ENCODE peak calls at places on chromosomes 4 and X, in ten cellular contexts. I is mammary epithelial cell; J is hypothalamus; X is activated T-cell treated with anti-CD3 and anti-CD28 coated beads, Interleukin-2, amount 50 U/mL, for 4 hours; B is kidney glomerular epithelial cell; Y is iPS-NIHi11; H is H7; L is Calu3; R is C1 segment of cervical spinal cord; V is GM23248. S is an unnamed sample.

GRCh38 chr4:160283081-160283480 is 1180.2 kb downstream of the RAPGEF2 start:
- DNase-seq in V (no peak), H (no peak), Y (no peak), R (no peak), I (no peak), L (no peak), B (no peak), J (no peak), X (no peak), S (no peak)

GRCh38 chr4:37908488-37909343 is 17.8 kb downstream of the TBC1D1 start:
- DNase-seq in V (peak), H (no peak), J (no peak), R (no peak), B (peak), X (no peak), I (peak), L (no peak), Y (no peak), S (peak)

GRCh38 chr4:153573221-153573620 is 107.1 kb downstream of the TMEM131L start:
- DNase-seq in H (no peak), L (no peak), R (no peak), X (no peak), J (no peak), B (no peak), V (no peak), Y (no peak), I (no peak), S (no peak)

GRCh38 chrX:155645180-155645579 is 32.4 kb upstream of the TMLHE start:
- DNase-seq in B (no peak), R (no peak), H (no peak), I (no peak), V (no peak), J (no peak), X (no peak), L (no peak), Y (no peak), S (no peak)

GRCh38 chrX:72304877-72305276 is 837 bp downstream of the CITED1 start:
- DNase-seq in X (no peak), V (peak), L (no peak), Y (no peak), J (no peak), I (no peak), H (peak), B (no peak), R (no peak), S (no peak)

GRCh38 chr4:52106701-52107100 is 55.6 kb downstream of the SPATA18 start:
- DNase-seq in H (no peak), I (no peak), B (no peak), J (no peak), X (no peak), V (peak), R (no peak), L (no peak), Y (no peak), S (no peak)

GRCh38 chr4:2761035-2761923 is 5.1 kb upstream of the TNIP2 start:
- DNase-seq in I (no peak), R (no peak), X (no peak), L (peak), H (peak), V (no peak), Y (no peak), J (no peak), B (no peak), S (peak)

GRCh38 chr4:126701756-126702155 is 931.0 kb upstream of the INTU start:
- DNase-seq in V (peak), B (no peak), I (peak), J (no peak), H (no peak), L (no peak), X (no peak), Y (no peak), R (peak), S (no peak)

GRCh38 chr4:153789741-153790651 is 1.1 kb upstream of the SFRP2 start:
- DNase-seq in J (no peak), X (no peak), L (no peak), H (peak), I (no peak), B (no peak), V (peak), Y (peak), R (no peak), S (no peak)

GRCh38 chr4:118033148-118034060 is 882 bp upstream of the NDST3 start:
- DNase-seq in L (peak), B (peak), V (peak), H (peak), Y (peak), X (no peak), J (peak), I (peak), R (peak), S (peak)

GRCh38 chr4:156775803-156776202 is 195.8 kb downstream of the PDGFC start:
- DNase-seq in R (no peak), J (no peak), H (no peak), Y (no peak), V (peak), I (no peak), B (no peak), X (no peak), L (no peak), S (no peak)

GRCh38 chrX:72371405-72371804 is 65.7 kb upstream of the CITED1 start:
- DNase-seq in L (no peak), B (no peak), I (no peak), V (no peak), J (no peak), R (no peak), Y (no peak), X (no peak), H (no peak), S (no peak)

GRCh38 chr4:83486457-83487129 is 1.7 kb upstream of the ABRAXAS1 start:
- DNase-seq in B (no peak), V (no peak), H (no peak), I (no peak), Y (no peak), J (no peak), X (no peak), L (no peak), R (no peak), S (no peak)

GRCh38 chrX:40107291-40108083 is 9.7 kb upstream of the BCOR start:
- DNase-seq in Y (no peak), J (peak), B (no peak), I (no peak), H (peak), R (peak), X (no peak), V (peak), L (peak), S (peak)

GRCh38 chr4:35228318-35228717 is 1016.0 kb downstream of the ARAP2 start:
- DNase-seq in J (no peak), B (no peak), H (no peak), Y (peak), V (no peak), X (no peak), R (no peak), L (no peak), I (no peak), S (no peak)

GRCh38 chrX:341541-342101 is 23.0 kb upstream of the GTPBP6 start:
- DNase-seq in X (no peak), I (no peak), V (no peak), B (no peak), Y (no peak), H (no peak), R (no peak), J (no peak), L (no peak), S (no peak)

S was measured in renal cortical epithelial cell.